ENCODE peak calls at places on chromosomes 6 and 20, in seven cellular contexts. H is hepatocyte; C is activated CD8-positive, alpha-beta T cell treated with anti-CD3 and anti-CD28 coated beads for 36 hours; R is upper lobe of right lung; U is IMR-90; L is esophagus squamous epithelium; D is cardiac fibroblast. V is an unnamed sample.

GRCh38 chr6:33192671-33193602 is 670 bp upstream of the COL11A2 start:
- DNase-seq in U (no peak), C (peak), H (peak), L (no peak), D (no peak), R (no peak), V (no peak)

GRCh38 chr20:11981366-11981947 is 63.8 kb downstream of the BTBD3 start:
- DNase-seq in H (no peak), U (no peak), R (no peak), C (no peak), L (no peak), D (no peak), V (no peak)

GRCh38 chr20:40966103-40966502 is 62.5 kb upstream of the TOP1 start:
- DNase-seq in H (no peak), D (peak), R (no peak), U (no peak), C (no peak), L (no peak), V (no peak)

GRCh38 chr6:43903739-43904290 is 133.8 kb downstream of the VEGFA start:
- DNase-seq in D (no peak), C (no peak), L (no peak), H (no peak), U (no peak), R (no peak), V (no peak)

GRCh38 chr6:65776332-65776731 is 69.3 kb upstream of the EYS start:
- DNase-seq in L (no peak), C (no peak), U (no peak), R (no peak), D (no peak), H (peak), V (no peak)

GRCh38 chr20:49813305-49813974 is 812 bp downstream of the SLC9A8 start:
- DNase-seq in R (no peak), L (no peak), C (no peak), U (no peak), H (no peak), D (no peak), V (no peak)

GRCh38 chr20:38961530-38962043 is 557 bp upstream of the DHX35 start:
- DNase-seq in D (no peak), R (no peak), H (no peak), L (no peak), U (no peak), C (peak), V (no peak)

GRCh38 chr20:34268851-34269668 is 27.8 kb downstream of the ASIP start:
- DNase-seq in D (peak), R (peak), H (peak), U (no peak), L (no peak), C (peak), V (no peak)

GRCh38 chr20:44394520-44395182 is 39.2 kb downstream of the HNF4A start:
- DNase-seq in H (peak), C (no peak), U (no peak), L (no peak), D (no peak), R (no peak), V (no peak)

GRCh38 chr6:136971609-136972008 is 49.5 kb downstream of the SLC35D3 start:
- DNase-seq in C (no peak), H (no peak), D (no peak), R (no peak), L (no peak), U (no peak), V (no peak)

GRCh38 chr6:136969930-136970329 is 47.8 kb downstream of the SLC35D3 start:
- DNase-seq in U (no peak), L (no peak), H (peak), D (no peak), R (no peak), C (no peak), V (no peak)

GRCh38 chr6:136968831-136969230 is 46.7 kb downstream of the SLC35D3 start:
- DNase-seq in R (no peak), U (no peak), L (no peak), C (no peak), H (no peak), D (no peak), V (no peak)

GRCh38 chr6:136969433-136969832 is 47.3 kb downstream of the SLC35D3 start:
- DNase-seq in U (no peak), D (no peak), R (no peak), C (no peak), L (no peak), H (peak), V (no peak)

GRCh38 chr6:136967874-136968752 is 46.0 kb downstream of the SLC35D3 start:
- DNase-seq in L (no peak), H (peak), R (peak), C (peak), U (peak), D (peak), V (peak)
- TF ChIP-seq CTCF in L (peak), H (peak), R (peak), C (peak), U (peak), D (peak), V (peak)

GRCh38 chr20:62209850-62210495 is 10.1 kb downstream of the HRH3 start:
- DNase-seq in H (no peak), C (no peak), U (no peak), L (no peak), D (no peak), R (no peak), V (no peak)

GRCh38 chr20:62211216-62211615 is 8.9 kb downstream of the HRH3 start:
- DNase-seq in R (no peak), U (no peak), L (no peak), D (no peak), H (no peak), C (no peak), V (no peak)

GRCh38 chr20:62210496-62210855 is 9.6 kb downstream of the HRH3 start:
- DNase-seq in U (no peak), R (no peak), H (no peak), D (no peak), L (no peak), C (no peak), V (no peak)

GRCh38 chr20:62208061-62208804 is 11.8 kb downstream of the HRH3 start:
- DNase-seq in H (no peak), D (no peak), C (no peak), L (no peak), R (no peak), U (no peak), V (no peak)

GRCh38 chr20:62208805-62209755 is 11.0 kb downstream of the HRH3 start:
- DNase-seq in C (no peak), U (no peak), H (no peak), L (no peak), R (no peak), D (peak), V (no peak)
- TF ChIP-seq CTCF in C (no peak), U (no peak), H (no peak), L (no peak), R (no peak), D (no peak), V (peak)

DNA sequence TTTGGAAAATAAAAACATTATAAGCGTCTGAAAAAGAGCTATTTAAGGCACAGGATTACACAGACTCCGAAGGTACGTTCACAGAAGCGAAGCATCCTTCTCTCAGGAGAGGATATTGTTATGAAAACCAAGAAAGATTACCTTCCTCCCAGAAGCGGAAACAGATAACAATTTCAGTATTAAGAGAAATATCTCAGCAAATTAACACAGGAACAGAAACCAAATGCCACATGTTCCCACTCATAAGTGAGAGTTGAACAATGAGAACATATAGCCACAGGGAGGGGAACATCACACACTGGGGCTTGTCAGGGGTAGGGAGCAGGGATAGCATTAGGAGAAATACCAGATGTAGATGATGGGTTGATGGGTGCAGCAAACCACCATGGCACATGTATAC is 109.7 kb downstream of the CDK19 start:
- DNase-seq in D (no peak), C (no peak), L (no peak), H (no peak), U (no peak), R (no peak), V (no peak)
- TF ChIP-seq CTCF in D (no peak), C (no peak), L (no peak), H (no peak), U (no peak), R (no peak), V (no peak)

DNA sequence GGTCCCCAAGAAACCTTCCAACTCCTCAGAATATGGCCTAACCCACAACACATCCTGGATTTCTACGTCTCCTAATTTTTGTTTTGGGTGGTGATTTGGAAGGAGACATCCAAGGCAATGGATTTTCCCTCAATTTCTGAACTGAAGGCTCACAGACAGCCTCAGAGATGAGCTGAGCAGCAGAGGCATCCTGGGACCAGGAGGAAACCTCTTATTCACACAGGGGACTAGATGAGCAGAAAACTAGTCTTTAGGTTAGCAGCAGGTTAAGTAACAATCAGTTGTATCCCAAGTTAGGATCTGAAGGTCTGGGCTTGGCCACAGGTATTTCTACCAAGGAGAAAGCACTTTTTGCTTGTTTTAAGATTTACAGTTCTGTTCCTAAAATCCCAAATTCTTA is 48.8 kb downstream of the GCLC start:
- DNase-seq in D (no peak), U (no peak), C (no peak), L (no peak), R (no peak), H (no peak), V (no peak)
- TF ChIP-seq CTCF in D (no peak), U (no peak), C (no peak), L (no peak), R (no peak), H (no peak), V (no peak)

GRCh38 chr6:135497412-135498177 is at the start of gene AHI1:
- DNase-seq in C (peak), L (peak), D (peak), U (peak), R (peak), H (peak), V (peak)
- TF ChIP-seq CTCF in C (peak), L (peak), D (no peak), U (no peak), R (no peak), H (no peak), V (no peak)

DNA sequence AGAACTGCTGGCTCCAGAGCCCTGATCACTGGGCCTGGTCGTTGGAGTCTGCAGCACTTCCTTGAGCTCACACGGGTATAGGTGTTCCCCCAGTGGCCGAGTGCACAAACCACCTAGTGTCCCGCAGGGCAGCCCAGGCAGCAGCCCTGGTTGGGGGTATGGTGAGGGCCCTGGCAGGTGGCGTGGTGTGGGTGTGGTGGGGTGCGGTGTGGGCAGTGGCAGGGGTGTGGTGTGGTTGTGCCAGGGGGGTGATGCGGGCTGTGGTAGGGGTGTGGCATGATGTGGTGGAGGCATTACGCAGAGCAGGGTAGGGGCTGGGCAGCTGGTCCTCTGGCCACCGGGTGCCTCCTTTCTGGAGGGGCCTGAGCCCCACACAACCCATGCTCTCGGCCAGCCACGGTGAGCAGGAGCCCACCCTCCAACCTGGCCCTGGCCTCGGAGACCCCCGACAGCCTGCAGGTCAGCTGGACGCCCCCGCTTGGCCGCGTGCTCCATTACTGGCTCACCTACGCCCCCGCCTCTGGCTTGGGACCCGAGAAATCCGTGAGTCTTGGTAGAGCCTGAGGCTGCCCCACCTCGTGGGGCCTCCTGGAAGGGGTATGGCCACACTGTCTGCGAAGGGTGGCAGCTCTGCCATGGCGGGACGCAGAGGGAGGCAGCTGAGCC is 20.5 kb downstream of the COL20A1 start:
- DNase-seq in D (no peak), H (no peak), U (no peak), C (no peak), R (no peak), L (no peak), V (no peak)
- TF ChIP-seq CTCF in D (no peak), H (no peak), U (no peak), C (no peak), R (no peak), L (no peak), V (no peak)

GRCh38 chr20:35601021-35601973 is 14.3 kb upstream of the SPAG4 start:
- DNase-seq in H (peak), U (peak), D (peak), R (peak), L (no peak), C (peak), V (peak)
- TF ChIP-seq CTCF in H (peak), U (peak), D (peak), R (peak), L (peak), C (peak), V (peak)

DNA sequence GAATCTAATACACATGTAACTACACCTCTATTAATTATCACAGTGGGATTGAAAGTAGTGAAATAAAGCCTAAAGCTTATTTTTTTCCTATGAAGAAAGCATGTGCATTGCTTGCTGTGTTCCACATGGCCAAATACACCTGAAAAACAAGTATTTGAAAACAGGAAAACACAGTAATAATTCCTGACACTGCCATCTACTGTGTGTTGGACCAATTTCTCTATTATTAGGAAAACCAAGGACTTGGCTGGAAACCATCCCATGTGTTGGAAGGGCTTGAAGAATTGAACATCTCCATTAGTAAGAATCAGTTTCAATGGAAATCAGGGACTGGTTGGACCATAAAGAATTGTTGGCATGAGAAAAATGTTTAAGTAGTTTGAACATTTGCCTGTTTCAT is 124.0 kb downstream of the PHF3 start:
- DNase-seq in H (no peak), R (no peak), C (no peak), U (no peak), D (no peak), L (no peak), V (no peak)
- TF ChIP-seq CTCF in H (peak), R (no peak), C (no peak), U (no peak), D (no peak), L (no peak), V (no peak)

V was measured in GM10248.